ENCODE peak calls at places on chromosomes 7 and 10, in seven cellular contexts. X, J, V, B, N, P and I are unnamed samples.

GRCh38 chr10:79274279-79275104 is 72.8 kb upstream of the PPIF start:
- DNase-seq in X (peak), V (peak), B (peak), J (no peak), N (peak), P (no peak), I (no peak)

GRCh38 chr7:51587600-51587999 is 271.0 kb upstream of the COBL start:
- DNase-seq in X (no peak), N (no peak), V (no peak), J (no peak), B (no peak), P (no peak), I (no peak)

GRCh38 chr7:146956323-146956722 is 839.7 kb downstream of the CNTNAP2 start:
- DNase-seq in B (no peak), J (no peak), X (no peak), P (no peak), N (no peak), V (no peak), I (no peak)

GRCh38 chr10:59580257-59580863 is 129.3 kb downstream of the SLC16A9 start:
- DNase-seq in N (peak), P (peak), J (no peak), X (no peak), V (no peak), B (no peak), I (no peak)

GRCh38 chr10:81386817-81387216 is 488.2 kb upstream of the NRG3 start:
- DNase-seq in X (no peak), N (no peak), J (no peak), B (no peak), V (no peak), P (no peak), I (no peak)

GRCh38 chr10:6542999-6543430 is 37.1 kb downstream of the PRKCQ start:
- DNase-seq in J (no peak), V (no peak), B (no peak), N (no peak), P (no peak), X (no peak), I (no peak)

GRCh38 chr10:120995768-120996167 is 144.6 kb downstream of the WDR11 start:
- DNase-seq in N (no peak), X (no peak), J (no peak), B (no peak), V (no peak), P (no peak), I (no peak)

GRCh38 chr10:106938448-106939014 is 226.0 kb downstream of the SORCS1 start:
- DNase-seq in N (no peak), X (no peak), P (no peak), B (no peak), V (no peak), J (no peak), I (no peak)

GRCh38 chr7:1945558-1945957 is 275.5 kb downstream of the ELFN1 start:
- DNase-seq in P (no peak), X (no peak), B (no peak), V (no peak), N (no peak), J (no peak), I (no peak)

GRCh38 chr7:99772565-99772964 is 11.4 kb downstream of the CYP3A4 start:
- DNase-seq in J (no peak), P (no peak), X (no peak), N (peak), B (no peak), V (no peak), I (no peak)

GRCh38 chr10:126199221-126199998 is 188.9 kb downstream of the ADAM12 start:
- DNase-seq in V (no peak), X (no peak), B (no peak), J (no peak), P (peak), N (peak), I (peak)

GRCh38 chr10:42979730-42980467 is 97.0 kb upstream of the RET start:
- DNase-seq in N (no peak), B (no peak), V (peak), X (peak), J (peak), P (no peak), I (no peak)

GRCh38 chr7:117829450-117829849 is 43.8 kb downstream of the CTTNBP2 start:
- DNase-seq in J (no peak), N (no peak), X (no peak), P (no peak), V (no peak), B (no peak), I (no peak)

GRCh38 chr7:22270371-22270770 is 86.6 kb downstream of the RAPGEF5 start:
- DNase-seq in X (no peak), N (no peak), B (no peak), J (no peak), P (no peak), V (no peak), I (no peak)

GRCh38 chr10:125521721-125522680 is 161.0 kb downstream of the TEX36 start:
- DNase-seq in J (no peak), B (no peak), V (no peak), P (peak), N (no peak), X (no peak), I (no peak)

GRCh38 chr10:77289790-77290189 is 347.8 kb downstream of the KCNMA1 start:
- DNase-seq in X (no peak), J (no peak), V (no peak), N (no peak), P (no peak), B (no peak), I (no peak)

GRCh38 chr10:112585960-112586359 is 138.9 kb downstream of the VTI1A start:
- DNase-seq in B (no peak), J (no peak), V (no peak), X (no peak), P (no peak), N (no peak), I (no peak)

GRCh38 chr7:134690016-134690415 is 43.4 kb downstream of the BPGM start:
- DNase-seq in B (no peak), J (no peak), P (no peak), N (peak), V (no peak), X (no peak), I (no peak)

GRCh38 chr7:50663396-50664102 is 98.3 kb upstream of the DDC start:
- DNase-seq in P (peak), N (no peak), B (no peak), J (no peak), X (no peak), V (no peak), I (no peak)

GRCh38 chr7:47941136-47941844 is 7.0 kb downstream of the PKD1L1 start:
- DNase-seq in V (no peak), B (no peak), P (peak), N (no peak), X (no peak), J (no peak), I (no peak)

GRCh38 chr7:99733448-99733847 is 1.5 kb downstream of the CYP3A7 start:
- DNase-seq in V (no peak), X (no peak), N (no peak), B (no peak), P (no peak), J (no peak), I (no peak)